ENCODE peak calls at places on chromosomes 4 and X, in four cellular contexts. E is GM23338, L is Panc1, K is GM12878. I is an unnamed sample.

GRCh38 chrX:56797966-56798711 is 69.1 kb downstream of the NBDY start:
- DNase-seq in E (no peak), L (no peak), K (no peak), I (no peak)

GRCh38 chrX:13092455-13092941 is 48.1 kb upstream of the FAM9C start:
- DNase-seq in E (no peak), L (no peak), K (peak; percentile 95), I (no peak)

GRCh38 chr4:138611017-138611416 is 368.9 kb upstream of the SLC7A11 start:
- DNase-seq in E (no peak), L (no peak), K (no peak), I (no peak)

GRCh38 chrX:153450114-153450948 is 4.5 kb upstream of the TREX2 start:
- DNase-seq in E (no peak), L (no peak), K (no peak), I (no peak)

GRCh38 chrX:118974908-118975671 is 672 bp downstream of the LONRF3 start:
- DNase-seq in E (peak; percentile 60), L (no peak), K (no peak), I (no peak)

GRCh38 chrX:38636949-38637819 is 75.8 kb downstream of the TSPAN7 start:
- DNase-seq in E (no peak), L (no peak), K (no peak), I (no peak)

GRCh38 chr4:134691915-134692314 is 490.3 kb upstream of the PABPC4L start:
- DNase-seq in E (no peak), L (no peak), K (no peak), I (no peak)

GRCh38 chrX:39946822-39947221 is 150.9 kb downstream of the BCOR start:
- DNase-seq in E (no peak), L (no peak), K (no peak), I (no peak)

GRCh38 chrX:130094712-130095111 is 15.6 kb downstream of the ELF4 start:
- DNase-seq in E (no peak), L (no peak), K (no peak), I (no peak)

GRCh38 chr4:53716471-53717063 is 125.3 kb upstream of the LNX1 start:
- DNase-seq in E (no peak), L (no peak), K (no peak), I (no peak)

DNA sequence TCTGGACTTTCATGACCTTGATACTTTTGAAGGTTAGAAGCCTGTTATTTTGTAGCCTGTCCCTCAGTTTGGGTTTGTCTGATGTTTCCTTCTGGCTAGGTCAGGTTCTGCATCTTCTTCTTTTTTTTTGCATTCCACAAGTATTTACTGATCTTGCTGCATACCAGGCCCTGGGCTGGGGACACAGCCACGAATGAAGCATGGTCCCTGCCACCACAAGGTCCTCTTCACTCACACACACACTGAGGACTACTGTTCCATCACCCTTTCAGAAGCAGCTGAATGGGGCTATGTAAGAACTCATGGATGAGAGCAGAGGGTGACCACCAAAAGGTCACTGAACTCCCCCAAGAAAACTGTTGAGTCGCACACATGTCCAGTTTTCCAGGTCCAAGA is 39.2 kb downstream of the USP11 start:
- DNase-seq in E (no peak), L (no peak), K (no peak), I (no peak)
- TF ChIP-seq POLR2AphosphoS5 in E (no peak), L (no peak), K (no peak), I (no peak)

DNA sequence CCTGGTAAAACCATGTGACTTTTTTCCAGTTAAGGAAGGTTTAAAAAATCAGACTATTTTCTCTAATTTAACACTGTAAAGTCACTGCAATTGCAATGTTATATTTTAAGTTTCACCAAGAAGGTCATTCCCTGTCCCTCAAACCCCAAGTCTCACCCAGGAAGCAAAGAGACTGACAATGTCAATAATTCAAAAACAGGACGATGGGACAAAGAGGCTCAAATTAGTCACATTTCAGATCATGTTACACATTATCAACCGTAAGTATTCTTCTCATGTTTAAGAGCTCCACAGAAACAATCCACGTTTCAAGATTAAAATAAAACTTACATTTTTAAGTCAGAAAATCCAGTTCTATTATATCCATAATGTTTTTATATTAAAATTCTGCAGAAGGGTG is 13.2 kb downstream of the SHISA3 start:
- DNase-seq in E (no peak), L (no peak), K (no peak), I (no peak)
- H3K27ac ChIP-seq in E (no peak overlapping the region), L (no peak overlapping the region), K (no peak overlapping the region), I (no peak overlapping the region)

DNA sequence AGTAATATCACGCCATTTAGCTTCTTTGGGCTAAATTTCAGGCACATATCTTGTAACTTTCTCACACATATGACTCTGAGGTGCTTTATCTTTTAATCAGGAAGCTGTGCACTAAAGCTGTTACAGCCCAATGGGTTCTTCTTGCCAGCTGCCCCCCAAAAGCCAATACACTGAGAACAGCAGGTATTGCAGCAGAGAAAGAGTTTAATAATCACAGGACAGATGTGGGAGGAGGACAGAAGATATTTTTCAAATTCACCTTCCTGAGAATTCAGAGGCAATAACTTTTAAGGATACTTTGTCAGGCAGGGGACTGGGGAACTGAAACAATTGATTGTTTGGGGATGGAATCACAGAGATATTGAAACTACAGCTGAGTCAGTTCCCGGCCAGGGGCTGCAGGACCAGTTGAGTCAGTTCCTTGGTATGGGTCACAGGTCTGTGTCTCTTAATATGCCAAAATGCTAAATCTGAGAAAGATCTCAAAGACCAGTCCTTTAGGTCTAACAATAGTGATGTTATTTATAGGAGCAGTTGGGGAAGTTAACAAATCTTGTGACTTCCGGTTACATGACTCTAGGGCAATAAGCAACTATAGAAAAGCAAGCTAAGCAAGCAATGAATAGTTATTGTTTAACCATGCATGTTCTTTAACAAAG is 28.1 kb downstream of the DDIT4L start:
- DNase-seq in E (no peak), L (no peak), K (peak; percentile 28), I (no peak)
- H3K4me3 ChIP-seq in E (no peak overlapping the region), L (no peak overlapping the region), K (no peak overlapping the region), I (no peak overlapping the region)

GRCh38 chr4:175703956-175704600 is 108.0 kb downstream of the GPM6A start:
- DNase-seq in E (no peak), L (no peak), K (no peak), I (no peak)
- TF ChIP-seq POLR2AphosphoS5 in E (no peak), L (no peak), K (no peak), I (no peak)

DNA sequence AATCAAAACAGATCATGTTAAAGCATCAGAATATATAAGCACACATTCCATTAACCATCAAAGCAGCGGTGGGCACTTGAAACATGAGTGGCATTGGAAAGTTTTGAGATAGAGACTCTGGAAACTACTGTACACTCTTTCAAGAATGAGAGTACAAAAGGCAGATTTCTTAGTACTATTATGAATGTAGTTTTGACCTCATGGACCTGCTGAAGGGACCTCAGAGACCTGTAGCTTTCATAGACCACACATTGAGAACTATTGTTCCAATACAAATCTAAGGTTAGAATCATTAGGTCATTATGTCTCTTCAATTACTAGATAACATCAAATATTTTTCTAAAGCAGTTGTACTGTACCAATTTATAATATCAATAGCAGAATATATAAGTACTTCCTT is 283.6 kb downstream of the RPA4 start:
- DNase-seq in E (no peak), L (no peak), K (no peak), I (no peak)
- H3K27ac ChIP-seq in E (no peak overlapping the region), L (no peak overlapping the region), K (no peak overlapping the region), I (no peak overlapping the region)

I was measured in breast epithelium.